ENCODE peak calls at places on chromosomes 4 and X, in nine cellular contexts. One of them, this sample, is unnamed.

GRCh38 chrX:112147206-112147605 is 64.6 kb upstream of the TRPC5 start:
- DNase-seq in C1 segment of cervical spinal cord: no peak
- DNase-seq in T-helper 2 cell: no peak
- DNase-seq in NT2/D1: peak; percentile 22
- DNase-seq in T-helper 1 cell: no peak
- DNase-seq in astrocyte of the spinal cord: no peak
- DNase-seq in coronary artery: no peak
- DNase-seq in nucleus accumbens: no peak
- DNase-seq in B cell: no peak
- DNase-seq in this sample: no peak

GRCh38 chr4:73600917-73601316 is 19.3 kb downstream of the RASSF6 start:
- DNase-seq in coronary artery: no peak
- DNase-seq in T-helper 1 cell: no peak
- DNase-seq in B cell: no peak
- DNase-seq in NT2/D1: no peak
- DNase-seq in C1 segment of cervical spinal cord: no peak
- DNase-seq in astrocyte of the spinal cord: no peak
- DNase-seq in nucleus accumbens: no peak
- DNase-seq in T-helper 2 cell: no peak
- DNase-seq in this sample: no peak

GRCh38 chr4:135277116-135277979 is 1075.8 kb upstream of the PABPC4L start:
- DNase-seq in T-helper 2 cell: no peak
- DNase-seq in astrocyte of the spinal cord: peak; percentile 80
- DNase-seq in NT2/D1: no peak
- DNase-seq in nucleus accumbens: no peak
- DNase-seq in coronary artery: no peak
- DNase-seq in T-helper 1 cell: no peak
- DNase-seq in C1 segment of cervical spinal cord: no peak
- DNase-seq in B cell: no peak
- DNase-seq in this sample: no peak

GRCh38 chr4:7055111-7055989 is 12.2 kb downstream of the TADA2B start:
- DNase-seq in astrocyte of the spinal cord: no peak
- DNase-seq in T-helper 2 cell: no peak
- DNase-seq in B cell: no peak
- DNase-seq in coronary artery: no peak
- DNase-seq in nucleus accumbens: no peak
- DNase-seq in C1 segment of cervical spinal cord: no peak
- DNase-seq in T-helper 1 cell: no peak
- DNase-seq in NT2/D1: no peak
- DNase-seq in this sample: peak; percentile 27

GRCh38 chrX:24341795-24342194 is 18.6 kb upstream of the SUPT20HL1 start:
- DNase-seq in nucleus accumbens: no peak
- DNase-seq in coronary artery: no peak
- DNase-seq in NT2/D1: no peak
- DNase-seq in T-helper 1 cell: no peak
- DNase-seq in C1 segment of cervical spinal cord: no peak
- DNase-seq in B cell: no peak
- DNase-seq in T-helper 2 cell: no peak
- DNase-seq in astrocyte of the spinal cord: peak; percentile 76
- DNase-seq in this sample: peak; percentile 31

GRCh38 chrX:97597954-97598353 is 714.2 kb downstream of the RPA4 start:
- DNase-seq in T-helper 1 cell: no peak
- DNase-seq in nucleus accumbens: no peak
- DNase-seq in T-helper 2 cell: peak; percentile 78
- DNase-seq in C1 segment of cervical spinal cord: no peak
- DNase-seq in B cell: no peak
- DNase-seq in coronary artery: no peak
- DNase-seq in NT2/D1: peak; percentile 30
- DNase-seq in astrocyte of the spinal cord: no peak
- DNase-seq in this sample: peak; percentile 34

GRCh38 chr4:119735136-119735770 is 106.6 kb upstream of the PDE5A start:
- DNase-seq in T-helper 1 cell: no peak
- DNase-seq in NT2/D1: no peak
- DNase-seq in astrocyte of the spinal cord: peak; percentile 97
- DNase-seq in C1 segment of cervical spinal cord: no peak
- DNase-seq in coronary artery: no peak
- DNase-seq in nucleus accumbens: no peak
- DNase-seq in B cell: no peak
- DNase-seq in T-helper 2 cell: no peak
- DNase-seq in this sample: peak; percentile 4

GRCh38 chr4:5198586-5198985 is 147.3 kb downstream of the STK32B start:
- DNase-seq in coronary artery: no peak
- DNase-seq in T-helper 2 cell: no peak
- DNase-seq in nucleus accumbens: no peak
- DNase-seq in B cell: no peak
- DNase-seq in astrocyte of the spinal cord: no peak
- DNase-seq in C1 segment of cervical spinal cord: no peak
- DNase-seq in T-helper 1 cell: no peak
- DNase-seq in NT2/D1: no peak
- DNase-seq in this sample: no peak

GRCh38 chrX:100494570-100494969 is 84.5 kb upstream of the PCDH19 start:
- DNase-seq in NT2/D1: no peak
- DNase-seq in coronary artery: no peak
- DNase-seq in nucleus accumbens: no peak
- DNase-seq in B cell: no peak
- DNase-seq in T-helper 1 cell: no peak
- DNase-seq in astrocyte of the spinal cord: no peak
- DNase-seq in C1 segment of cervical spinal cord: no peak
- DNase-seq in T-helper 2 cell: no peak
- DNase-seq in this sample: no peak

GRCh38 chr4:42048394-42048793 is 58.1 kb downstream of the SLC30A9 start:
- DNase-seq in astrocyte of the spinal cord: peak; percentile 78
- DNase-seq in NT2/D1: no peak
- DNase-seq in C1 segment of cervical spinal cord: no peak
- DNase-seq in T-helper 1 cell: no peak
- DNase-seq in nucleus accumbens: no peak
- DNase-seq in T-helper 2 cell: no peak
- DNase-seq in coronary artery: no peak
- DNase-seq in B cell: no peak
- DNase-seq in this sample: peak; percentile 75